ENCODE peak calls at places on chromosome 4, in ten cellular contexts. One of them, this sample, is unnamed.

GRCh38 chr4:153517159-153517558 is 51.0 kb downstream of the TMEM131L start:
- DNase-seq in Panc1: no peak
- DNase-seq in suprapubic skin: no peak
- DNase-seq in breast epithelium: no peak
- DNase-seq in transverse colon: no peak
- DNase-seq in HL-60: no peak
- DNase-seq in H1: no peak
- DNase-seq in GM12878: no peak
- DNase-seq in esophagus muscularis mucosa: no peak
- DNase-seq in endothelial cell of umbilical vein: no peak
- DNase-seq in this sample: no peak

GRCh38 chr4:2365054-2365912 is 53.2 kb downstream of the ZFYVE28 start:
- DNase-seq in HL-60: no peak
- DNase-seq in GM12878: no peak
- DNase-seq in transverse colon: no peak
- DNase-seq in breast epithelium: peak; percentile 46
- DNase-seq in Panc1: no peak
- DNase-seq in endothelial cell of umbilical vein: no peak
- DNase-seq in suprapubic skin: peak; percentile 59
- DNase-seq in esophagus muscularis mucosa: no peak
- DNase-seq in H1: no peak
- DNase-seq in this sample: no peak

GRCh38 chr4:183783933-183784622 is 121.0 kb upstream of the STOX2 start:
- DNase-seq in transverse colon: no peak
- DNase-seq in suprapubic skin: no peak
- DNase-seq in breast epithelium: no peak
- DNase-seq in H1: no peak
- DNase-seq in HL-60: no peak
- DNase-seq in esophagus muscularis mucosa: no peak
- DNase-seq in Panc1: no peak
- DNase-seq in GM12878: no peak
- DNase-seq in endothelial cell of umbilical vein: no peak
- DNase-seq in this sample: no peak

GRCh38 chr4:138627096-138627495 is 384.9 kb upstream of the SLC7A11 start:
- DNase-seq in transverse colon: no peak
- DNase-seq in breast epithelium: no peak
- DNase-seq in esophagus muscularis mucosa: no peak
- DNase-seq in endothelial cell of umbilical vein: no peak
- DNase-seq in suprapubic skin: no peak
- DNase-seq in GM12878: no peak
- DNase-seq in Panc1: no peak
- DNase-seq in H1: no peak
- DNase-seq in HL-60: no peak
- DNase-seq in this sample: no peak

GRCh38 chr4:55125763-55126541 is 557 bp upstream of the KDR start:
- DNase-seq in transverse colon: no peak
- DNase-seq in GM12878: no peak
- DNase-seq in suprapubic skin: no peak
- DNase-seq in Panc1: no peak
- DNase-seq in HL-60: no peak
- DNase-seq in endothelial cell of umbilical vein: peak; percentile 39
- DNase-seq in H1: no peak
- DNase-seq in breast epithelium: no peak
- DNase-seq in esophagus muscularis mucosa: no peak
- DNase-seq in this sample: peak; percentile 17

GRCh38 chr4:87120411-87121162 is 99.8 kb downstream of the KLHL8 start:
- DNase-seq in HL-60: no peak
- DNase-seq in breast epithelium: peak; percentile 67
- DNase-seq in transverse colon: peak; percentile 69
- DNase-seq in esophagus muscularis mucosa: no peak
- DNase-seq in Panc1: no peak
- DNase-seq in endothelial cell of umbilical vein: peak; percentile 70
- DNase-seq in suprapubic skin: no peak
- DNase-seq in GM12878: no peak
- DNase-seq in H1: no peak
- DNase-seq in this sample: peak; percentile 93

GRCh38 chr4:147371661-147372060 is 109.2 kb upstream of the EDNRA start:
- DNase-seq in endothelial cell of umbilical vein: peak; percentile 60
- DNase-seq in HL-60: no peak
- DNase-seq in transverse colon: no peak
- DNase-seq in suprapubic skin: no peak
- DNase-seq in GM12878: no peak
- DNase-seq in Panc1: peak; percentile 46
- DNase-seq in H1: no peak
- DNase-seq in esophagus muscularis mucosa: no peak
- DNase-seq in breast epithelium: no peak
- DNase-seq in this sample: no peak

GRCh38 chr4:147492761-147493160 is 11.9 kb downstream of the EDNRA start:
- DNase-seq in Panc1: no peak
- DNase-seq in transverse colon: no peak
- DNase-seq in H1: no peak
- DNase-seq in GM12878: peak; percentile 27
- DNase-seq in breast epithelium: no peak
- DNase-seq in esophagus muscularis mucosa: no peak
- DNase-seq in suprapubic skin: no peak
- DNase-seq in HL-60: no peak
- DNase-seq in endothelial cell of umbilical vein: peak; percentile 36
- DNase-seq in this sample: no peak

GRCh38 chr4:147019061-147019460 is 73.4 kb upstream of the TTC29 start:
- DNase-seq in suprapubic skin: peak; percentile 67
- DNase-seq in HL-60: peak; percentile 6
- DNase-seq in transverse colon: peak; percentile 59
- DNase-seq in GM12878: no peak
- DNase-seq in endothelial cell of umbilical vein: peak; percentile 62
- DNase-seq in breast epithelium: peak; percentile 57
- DNase-seq in Panc1: peak; percentile 17
- DNase-seq in H1: no peak
- DNase-seq in esophagus muscularis mucosa: no peak
- DNase-seq in this sample: peak; percentile 43

GRCh38 chr4:168888715-168889215 is 121.3 kb downstream of the CBR4 start:
- DNase-seq in Panc1: no peak
- DNase-seq in breast epithelium: no peak
- DNase-seq in transverse colon: no peak
- DNase-seq in GM12878: no peak
- DNase-seq in esophagus muscularis mucosa: no peak
- DNase-seq in H1: no peak
- DNase-seq in endothelial cell of umbilical vein: no peak
- DNase-seq in suprapubic skin: no peak
- DNase-seq in HL-60: no peak
- DNase-seq in this sample: no peak
- TF ChIP-seq POLR2AphosphoS5 in Panc1: no peak
- TF ChIP-seq POLR2AphosphoS5 in breast epithelium: no peak
- TF ChIP-seq POLR2AphosphoS5 in transverse colon: no peak
- TF ChIP-seq POLR2AphosphoS5 in GM12878: no peak
- TF ChIP-seq POLR2AphosphoS5 in esophagus muscularis mucosa: no peak
- TF ChIP-seq POLR2AphosphoS5 in H1: no peak
- TF ChIP-seq POLR2AphosphoS5 in endothelial cell of umbilical vein: no peak
- TF ChIP-seq POLR2AphosphoS5 in suprapubic skin: no peak
- TF ChIP-seq POLR2AphosphoS5 in HL-60: no peak
- TF ChIP-seq POLR2AphosphoS5 in this sample: no peak

GRCh38 chr4:48639816-48640215 is 140.3 kb downstream of the FRYL start:
- DNase-seq in GM12878: no peak
- DNase-seq in transverse colon: no peak
- DNase-seq in breast epithelium: no peak
- DNase-seq in HL-60: no peak
- DNase-seq in endothelial cell of umbilical vein: no peak
- DNase-seq in esophagus muscularis mucosa: no peak
- DNase-seq in H1: no peak
- DNase-seq in suprapubic skin: no peak
- DNase-seq in Panc1: no peak
- DNase-seq in this sample: no peak

GRCh38 chr4:48634688-48635308 is 144.7 kb downstream of the ZAR1 start:
- DNase-seq in HL-60: no peak
- DNase-seq in transverse colon: no peak
- DNase-seq in Panc1: no peak
- DNase-seq in endothelial cell of umbilical vein: no peak
- DNase-seq in GM12878: no peak
- DNase-seq in suprapubic skin: no peak
- DNase-seq in breast epithelium: no peak
- DNase-seq in esophagus muscularis mucosa: no peak
- DNase-seq in H1: no peak
- DNase-seq in this sample: no peak

GRCh38 chr4:48633657-48634056 is 143.6 kb downstream of the ZAR1 start:
- DNase-seq in HL-60: no peak
- DNase-seq in H1: no peak
- DNase-seq in endothelial cell of umbilical vein: no peak
- DNase-seq in Panc1: no peak
- DNase-seq in GM12878: no peak
- DNase-seq in suprapubic skin: no peak
- DNase-seq in breast epithelium: no peak
- DNase-seq in esophagus muscularis mucosa: no peak
- DNase-seq in transverse colon: no peak
- DNase-seq in this sample: no peak

GRCh38 chr4:48635980-48636379 is 144.1 kb downstream of the FRYL start:
- DNase-seq in transverse colon: no peak
- DNase-seq in esophagus muscularis mucosa: no peak
- DNase-seq in H1: no peak
- DNase-seq in GM12878: no peak
- DNase-seq in suprapubic skin: no peak
- DNase-seq in HL-60: no peak
- DNase-seq in Panc1: no peak
- DNase-seq in breast epithelium: no peak
- DNase-seq in endothelial cell of umbilical vein: peak; percentile 21
- DNase-seq in this sample: no peak

GRCh38 chr4:48635310-48635709 is 144.8 kb downstream of the FRYL start:
- DNase-seq in HL-60: no peak
- DNase-seq in transverse colon: no peak
- DNase-seq in H1: no peak
- DNase-seq in breast epithelium: no peak
- DNase-seq in esophagus muscularis mucosa: no peak
- DNase-seq in suprapubic skin: no peak
- DNase-seq in Panc1: peak; percentile 50
- DNase-seq in GM12878: no peak
- DNase-seq in endothelial cell of umbilical vein: peak; percentile 59
- DNase-seq in this sample: no peak
- H3K27ac ChIP-seq in HL-60: no peak overlapping the region
- H3K27ac ChIP-seq in transverse colon: no peak overlapping the region
- H3K27ac ChIP-seq in H1: no peak overlapping the region
- H3K27ac ChIP-seq in breast epithelium: no peak overlapping the region
- H3K27ac ChIP-seq in esophagus muscularis mucosa: no peak overlapping the region
- H3K27ac ChIP-seq in suprapubic skin: no peak overlapping the region
- H3K27ac ChIP-seq in Panc1: no peak overlapping the region
- H3K27ac ChIP-seq in GM12878: no peak overlapping the region
- H3K27ac ChIP-seq in endothelial cell of umbilical vein: peak overlapping the region; percentile 82
- H3K27ac ChIP-seq in this sample: no peak overlapping the region

GRCh38 chr4:40623707-40624106 is 6.0 kb downstream of the RBM47 start:
- DNase-seq in breast epithelium: no peak
- DNase-seq in HL-60: no peak
- DNase-seq in suprapubic skin: no peak
- DNase-seq in endothelial cell of umbilical vein: no peak
- DNase-seq in transverse colon: no peak
- DNase-seq in esophagus muscularis mucosa: no peak
- DNase-seq in GM12878: no peak
- DNase-seq in Panc1: no peak
- DNase-seq in H1: no peak
- DNase-seq in this sample: no peak

GRCh38 chr4:40619600-40619999 is 10.1 kb downstream of the RBM47 start:
- DNase-seq in breast epithelium: no peak
- DNase-seq in endothelial cell of umbilical vein: no peak
- DNase-seq in Panc1: no peak
- DNase-seq in HL-60: no peak
- DNase-seq in GM12878: no peak
- DNase-seq in suprapubic skin: peak; percentile 33
- DNase-seq in transverse colon: no peak
- DNase-seq in esophagus muscularis mucosa: no peak
- DNase-seq in H1: no peak
- DNase-seq in this sample: no peak

GRCh38 chr4:40621229-40621591 is 8.5 kb downstream of the RBM47 start:
- DNase-seq in Panc1: no peak
- DNase-seq in endothelial cell of umbilical vein: no peak
- DNase-seq in esophagus muscularis mucosa: no peak
- DNase-seq in breast epithelium: no peak
- DNase-seq in HL-60: no peak
- DNase-seq in GM12878: peak; percentile 72
- DNase-seq in H1: no peak
- DNase-seq in transverse colon: no peak
- DNase-seq in suprapubic skin: no peak
- DNase-seq in this sample: no peak

GRCh38 chr4:40621592-40622512 is 7.8 kb downstream of the RBM47 start:
- DNase-seq in H1: peak; percentile 41
- DNase-seq in GM12878: peak; percentile 93
- DNase-seq in endothelial cell of umbilical vein: no peak
- DNase-seq in esophagus muscularis mucosa: no peak
- DNase-seq in transverse colon: peak; percentile 68
- DNase-seq in Panc1: peak; percentile 38
- DNase-seq in breast epithelium: peak; percentile 76
- DNase-seq in suprapubic skin: peak; percentile 89
- DNase-seq in HL-60: peak; percentile 99
- DNase-seq in this sample: peak; percentile 87

GRCh38 chr4:40622913-40623312 is 6.8 kb downstream of the RBM47 start:
- DNase-seq in Panc1: no peak
- DNase-seq in HL-60: no peak
- DNase-seq in breast epithelium: no peak
- DNase-seq in H1: no peak
- DNase-seq in esophagus muscularis mucosa: no peak
- DNase-seq in endothelial cell of umbilical vein: no peak
- DNase-seq in GM12878: peak; percentile 81
- DNase-seq in transverse colon: no peak
- DNase-seq in suprapubic skin: no peak
- DNase-seq in this sample: peak; percentile 70
- TF ChIP-seq POLR2AphosphoS5 in Panc1: no peak
- TF ChIP-seq POLR2AphosphoS5 in HL-60: no peak
- TF ChIP-seq POLR2AphosphoS5 in breast epithelium: no peak
- TF ChIP-seq POLR2AphosphoS5 in H1: no peak
- TF ChIP-seq POLR2AphosphoS5 in esophagus muscularis mucosa: no peak
- TF ChIP-seq POLR2AphosphoS5 in endothelial cell of umbilical vein: no peak
- TF ChIP-seq POLR2AphosphoS5 in GM12878: no peak
- TF ChIP-seq POLR2AphosphoS5 in transverse colon: no peak
- TF ChIP-seq POLR2AphosphoS5 in suprapubic skin: no peak
- TF ChIP-seq POLR2AphosphoS5 in this sample: peak; percentile 73

GRCh38 chr4:11545651-11546050 is 117.0 kb upstream of the HS3ST1 start:
- DNase-seq in H1: no peak
- DNase-seq in HL-60: no peak
- DNase-seq in esophagus muscularis mucosa: no peak
- DNase-seq in GM12878: no peak
- DNase-seq in transverse colon: no peak
- DNase-seq in breast epithelium: no peak
- DNase-seq in Panc1: no peak
- DNase-seq in suprapubic skin: no peak
- DNase-seq in endothelial cell of umbilical vein: no peak
- DNase-seq in this sample: no peak

GRCh38 chr4:11548529-11549176 is 120.0 kb upstream of the HS3ST1 start:
- DNase-seq in HL-60: no peak
- DNase-seq in H1: no peak
- DNase-seq in Panc1: no peak
- DNase-seq in endothelial cell of umbilical vein: peak; percentile 73
- DNase-seq in transverse colon: no peak
- DNase-seq in suprapubic skin: no peak
- DNase-seq in esophagus muscularis mucosa: no peak
- DNase-seq in breast epithelium: no peak
- DNase-seq in GM12878: no peak
- DNase-seq in this sample: no peak

GRCh38 chr4:11546391-11547160 is 117.9 kb upstream of the HS3ST1 start:
- DNase-seq in suprapubic skin: no peak
- DNase-seq in breast epithelium: no peak
- DNase-seq in H1: no peak
- DNase-seq in HL-60: no peak
- DNase-seq in GM12878: no peak
- DNase-seq in esophagus muscularis mucosa: no peak
- DNase-seq in Panc1: no peak
- DNase-seq in transverse colon: no peak
- DNase-seq in endothelial cell of umbilical vein: peak; percentile 62
- DNase-seq in this sample: no peak

GRCh38 chr4:11542952-11543351 is 114.3 kb upstream of the HS3ST1 start:
- DNase-seq in breast epithelium: no peak
- DNase-seq in esophagus muscularis mucosa: no peak
- DNase-seq in transverse colon: no peak
- DNase-seq in Panc1: no peak
- DNase-seq in HL-60: no peak
- DNase-seq in GM12878: no peak
- DNase-seq in endothelial cell of umbilical vein: no peak
- DNase-seq in suprapubic skin: no peak
- DNase-seq in H1: no peak
- DNase-seq in this sample: no peak

GRCh38 chr4:11543710-11544109 is 115.0 kb upstream of the HS3ST1 start:
- DNase-seq in GM12878: no peak
- DNase-seq in endothelial cell of umbilical vein: peak; percentile 95
- DNase-seq in suprapubic skin: no peak
- DNase-seq in transverse colon: no peak
- DNase-seq in esophagus muscularis mucosa: no peak
- DNase-seq in HL-60: no peak
- DNase-seq in H1: no peak
- DNase-seq in Panc1: no peak
- DNase-seq in breast epithelium: no peak
- DNase-seq in this sample: no peak
- H3K27ac ChIP-seq in GM12878: no peak overlapping the region
- H3K27ac ChIP-seq in endothelial cell of umbilical vein: peak overlapping the region; percentile 98
- H3K27ac ChIP-seq in suprapubic skin: no peak overlapping the region
- H3K27ac ChIP-seq in transverse colon: no peak overlapping the region
- H3K27ac ChIP-seq in esophagus muscularis mucosa: no peak overlapping the region
- H3K27ac ChIP-seq in HL-60: no peak overlapping the region
- H3K27ac ChIP-seq in H1: no peak overlapping the region
- H3K27ac ChIP-seq in Panc1: no peak overlapping the region
- H3K27ac ChIP-seq in breast epithelium: no peak overlapping the region
- H3K27ac ChIP-seq in this sample: no peak overlapping the region